ENCODE peak calls at places on chromosome 9, in seven cellular contexts. One of them, this sample, is unnamed.

GRCh38 chr9:72733896-72734295 is 212.5 kb downstream of the TMC1 start:
- DNase-seq in fibroblast of pulmonary artery: no peak
- DNase-seq in fibroblast of villous mesenchyme: peak
- DNase-seq in cardiac muscle cell: no peak
- DNase-seq in HCT116: no peak
- DNase-seq in fibroblast of lung: peak
- DNase-seq in heart right ventricle: no peak
- DNase-seq in this sample: no peak

GRCh38 chr9:91807640-91808246 is 142.3 kb downstream of the ROR2 start:
- DNase-seq in fibroblast of villous mesenchyme: no peak
- DNase-seq in HCT116: no peak
- DNase-seq in fibroblast of lung: no peak
- DNase-seq in cardiac muscle cell: peak
- DNase-seq in heart right ventricle: no peak
- DNase-seq in fibroblast of pulmonary artery: no peak
- DNase-seq in this sample: no peak

GRCh38 chr9:89278997-89279739 is 31.8 kb upstream of the CKS2 start:
- DNase-seq in cardiac muscle cell: peak
- DNase-seq in heart right ventricle: peak
- DNase-seq in fibroblast of pulmonary artery: peak
- DNase-seq in fibroblast of villous mesenchyme: peak
- DNase-seq in HCT116: peak
- DNase-seq in fibroblast of lung: peak
- DNase-seq in this sample: no peak

GRCh38 chr9:79632060-79632459 is 60.3 kb downstream of the TLE4 start:
- DNase-seq in fibroblast of villous mesenchyme: no peak
- DNase-seq in HCT116: no peak
- DNase-seq in heart right ventricle: no peak
- DNase-seq in cardiac muscle cell: no peak
- DNase-seq in fibroblast of lung: no peak
- DNase-seq in fibroblast of pulmonary artery: no peak
- DNase-seq in this sample: no peak

GRCh38 chr9:97737429-97737828 is 40.3 kb upstream of the XPA start:
- DNase-seq in fibroblast of villous mesenchyme: no peak
- DNase-seq in cardiac muscle cell: no peak
- DNase-seq in HCT116: peak
- DNase-seq in fibroblast of lung: no peak
- DNase-seq in fibroblast of pulmonary artery: no peak
- DNase-seq in heart right ventricle: no peak
- DNase-seq in this sample: no peak

GRCh38 chr9:93761822-93762221 is 185.4 kb downstream of the PHF2 start:
- DNase-seq in fibroblast of pulmonary artery: no peak
- DNase-seq in heart right ventricle: no peak
- DNase-seq in fibroblast of villous mesenchyme: no peak
- DNase-seq in HCT116: no peak
- DNase-seq in fibroblast of lung: no peak
- DNase-seq in cardiac muscle cell: peak
- DNase-seq in this sample: no peak

GRCh38 chr9:81665514-81665838 is 23.9 kb downstream of the TLE1 start:
- DNase-seq in fibroblast of villous mesenchyme: no peak
- DNase-seq in heart right ventricle: no peak
- DNase-seq in cardiac muscle cell: no peak
- DNase-seq in fibroblast of lung: peak
- DNase-seq in HCT116: no peak
- DNase-seq in fibroblast of pulmonary artery: no peak
- DNase-seq in this sample: no peak

GRCh38 chr9:76835571-76836283 is 70.2 kb downstream of the PRUNE2 start:
- DNase-seq in fibroblast of pulmonary artery: peak
- DNase-seq in cardiac muscle cell: no peak
- DNase-seq in HCT116: no peak
- DNase-seq in heart right ventricle: no peak
- DNase-seq in fibroblast of villous mesenchyme: peak
- DNase-seq in fibroblast of lung: peak
- DNase-seq in this sample: no peak

GRCh38 chr9:84187090-84187489 is 153.5 kb downstream of the SLC28A3 start:
- DNase-seq in fibroblast of villous mesenchyme: no peak
- DNase-seq in fibroblast of pulmonary artery: no peak
- DNase-seq in heart right ventricle: no peak
- DNase-seq in cardiac muscle cell: no peak
- DNase-seq in HCT116: no peak
- DNase-seq in fibroblast of lung: no peak
- DNase-seq in this sample: no peak

GRCh38 chr9:82810902-82811301 is 252.0 kb downstream of the RASEF start:
- DNase-seq in fibroblast of villous mesenchyme: peak
- DNase-seq in heart right ventricle: no peak
- DNase-seq in fibroblast of lung: peak
- DNase-seq in cardiac muscle cell: no peak
- DNase-seq in fibroblast of pulmonary artery: peak
- DNase-seq in HCT116: peak
- DNase-seq in this sample: no peak

GRCh38 chr9:87383341-87384150 is 114.1 kb upstream of the DAPK1 start:
- DNase-seq in fibroblast of pulmonary artery: no peak
- DNase-seq in fibroblast of villous mesenchyme: no peak
- DNase-seq in heart right ventricle: no peak
- DNase-seq in cardiac muscle cell: no peak
- DNase-seq in fibroblast of lung: no peak
- DNase-seq in HCT116: no peak
- DNase-seq in this sample: no peak

GRCh38 chr9:98794802-98795201 is 1.6 kb downstream of the ANKS6 start:
- DNase-seq in HCT116: no peak
- DNase-seq in cardiac muscle cell: no peak
- DNase-seq in fibroblast of pulmonary artery: no peak
- DNase-seq in heart right ventricle: no peak
- DNase-seq in fibroblast of villous mesenchyme: no peak
- DNase-seq in fibroblast of lung: no peak
- DNase-seq in this sample: no peak

GRCh38 chr9:6889868-6890267 is 132.1 kb downstream of the KDM4C start:
- DNase-seq in heart right ventricle: no peak
- DNase-seq in fibroblast of pulmonary artery: no peak
- DNase-seq in fibroblast of villous mesenchyme: no peak
- DNase-seq in fibroblast of lung: no peak
- DNase-seq in cardiac muscle cell: no peak
- DNase-seq in HCT116: no peak
- DNase-seq in this sample: no peak

GRCh38 chr9:74555015-74555414 is 57.9 kb downstream of the RORB start:
- DNase-seq in heart right ventricle: no peak
- DNase-seq in fibroblast of pulmonary artery: no peak
- DNase-seq in cardiac muscle cell: no peak
- DNase-seq in fibroblast of lung: no peak
- DNase-seq in HCT116: no peak
- DNase-seq in fibroblast of villous mesenchyme: peak
- DNase-seq in this sample: no peak

GRCh38 chr9:6739218-6739617 is 18.6 kb upstream of the KDM4C start:
- DNase-seq in cardiac muscle cell: no peak
- DNase-seq in fibroblast of pulmonary artery: no peak
- DNase-seq in fibroblast of lung: peak
- DNase-seq in heart right ventricle: no peak
- DNase-seq in HCT116: peak
- DNase-seq in fibroblast of villous mesenchyme: peak
- DNase-seq in this sample: no peak

GRCh38 chr9:125763373-125763772 is 16.2 kb downstream of the PBX3 start:
- DNase-seq in HCT116: no peak
- DNase-seq in fibroblast of villous mesenchyme: no peak
- DNase-seq in fibroblast of pulmonary artery: peak
- DNase-seq in cardiac muscle cell: peak
- DNase-seq in heart right ventricle: no peak
- DNase-seq in fibroblast of lung: peak
- DNase-seq in this sample: no peak

GRCh38 chr9:27625751-27626628 is 52.7 kb upstream of the C9orf72 start:
- DNase-seq in fibroblast of villous mesenchyme: no peak
- DNase-seq in fibroblast of pulmonary artery: no peak
- DNase-seq in heart right ventricle: no peak
- DNase-seq in fibroblast of lung: no peak
- DNase-seq in HCT116: no peak
- DNase-seq in cardiac muscle cell: no peak
- DNase-seq in this sample: no peak
- TF ChIP-seq CTCF in fibroblast of villous mesenchyme: no peak
- TF ChIP-seq CTCF in fibroblast of pulmonary artery: no peak
- TF ChIP-seq CTCF in heart right ventricle: no peak
- TF ChIP-seq CTCF in fibroblast of lung: no peak
- TF ChIP-seq CTCF in HCT116: no peak
- TF ChIP-seq CTCF in cardiac muscle cell: no peak
- TF ChIP-seq CTCF in this sample: no peak

GRCh38 chr9:134981829-134982228 is 64.1 kb upstream of the FCN1 start:
- DNase-seq in fibroblast of villous mesenchyme: no peak
- DNase-seq in cardiac muscle cell: no peak
- DNase-seq in fibroblast of lung: no peak
- DNase-seq in fibroblast of pulmonary artery: no peak
- DNase-seq in HCT116: no peak
- DNase-seq in heart right ventricle: no peak
- DNase-seq in this sample: no peak

GRCh38 chr9:134982311-134982710 is 64.6 kb upstream of the FCN1 start:
- DNase-seq in HCT116: no peak
- DNase-seq in fibroblast of lung: no peak
- DNase-seq in fibroblast of villous mesenchyme: no peak
- DNase-seq in cardiac muscle cell: no peak
- DNase-seq in heart right ventricle: no peak
- DNase-seq in fibroblast of pulmonary artery: no peak
- DNase-seq in this sample: no peak

GRCh38 chr9:134983506-134984371 is 66.0 kb upstream of the FCN1 start:
- DNase-seq in cardiac muscle cell: no peak
- DNase-seq in fibroblast of lung: no peak
- DNase-seq in fibroblast of villous mesenchyme: no peak
- DNase-seq in fibroblast of pulmonary artery: no peak
- DNase-seq in HCT116: no peak
- DNase-seq in heart right ventricle: no peak
- DNase-seq in this sample: no peak

GRCh38 chr9:134984372-134985240 is 66.9 kb upstream of the FCN1 start:
- DNase-seq in fibroblast of lung: no peak
- DNase-seq in fibroblast of villous mesenchyme: no peak
- DNase-seq in fibroblast of pulmonary artery: no peak
- DNase-seq in cardiac muscle cell: no peak
- DNase-seq in HCT116: no peak
- DNase-seq in heart right ventricle: no peak
- DNase-seq in this sample: no peak

DNA sequence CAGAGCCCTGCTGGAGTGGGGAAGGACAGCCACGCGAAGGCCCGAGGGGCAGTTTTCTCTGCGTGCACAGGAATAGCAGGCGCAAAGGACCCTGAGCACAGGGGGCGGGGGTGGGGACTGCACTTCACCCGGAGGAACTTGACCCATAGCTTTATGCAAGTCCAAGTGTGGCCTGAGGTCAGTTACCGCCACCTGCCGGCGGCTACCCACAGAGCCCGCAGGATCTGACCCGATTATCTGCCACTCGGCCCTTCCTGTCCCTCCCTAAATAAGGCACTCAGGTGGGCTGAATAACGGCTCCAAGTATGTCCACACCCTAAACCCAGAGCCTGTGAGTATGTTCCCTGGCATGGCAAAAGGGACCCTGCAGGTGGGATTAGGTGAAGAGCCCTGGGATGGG is 65.4 kb upstream of the FCN1 start:
- DNase-seq in fibroblast of villous mesenchyme: no peak
- DNase-seq in HCT116: no peak
- DNase-seq in fibroblast of lung: no peak
- DNase-seq in cardiac muscle cell: peak
- DNase-seq in fibroblast of pulmonary artery: peak
- DNase-seq in heart right ventricle: no peak
- DNase-seq in this sample: no peak
- TF ChIP-seq CTCF in fibroblast of villous mesenchyme: peak
- TF ChIP-seq CTCF in HCT116: peak
- TF ChIP-seq CTCF in fibroblast of lung: no peak
- TF ChIP-seq CTCF in cardiac muscle cell: peak
- TF ChIP-seq CTCF in fibroblast of pulmonary artery: peak
- TF ChIP-seq CTCF in heart right ventricle: peak
- TF ChIP-seq CTCF in this sample: no peak

GRCh38 chr9:32258482-32258881 is 126.0 kb upstream of the ACO1 start:
- DNase-seq in cardiac muscle cell: no peak
- DNase-seq in HCT116: no peak
- DNase-seq in fibroblast of villous mesenchyme: no peak
- DNase-seq in fibroblast of lung: no peak
- DNase-seq in heart right ventricle: no peak
- DNase-seq in fibroblast of pulmonary artery: no peak
- DNase-seq in this sample: no peak

GRCh38 chr9:32260481-32260880 is 124.0 kb upstream of the ACO1 start:
- DNase-seq in heart right ventricle: no peak
- DNase-seq in fibroblast of lung: no peak
- DNase-seq in HCT116: no peak
- DNase-seq in fibroblast of villous mesenchyme: no peak
- DNase-seq in fibroblast of pulmonary artery: no peak
- DNase-seq in cardiac muscle cell: no peak
- DNase-seq in this sample: no peak

GRCh38 chr9:32265037-32265436 is 119.4 kb upstream of the ACO1 start:
- DNase-seq in HCT116: no peak
- DNase-seq in heart right ventricle: no peak
- DNase-seq in fibroblast of pulmonary artery: no peak
- DNase-seq in fibroblast of lung: no peak
- DNase-seq in cardiac muscle cell: no peak
- DNase-seq in fibroblast of villous mesenchyme: no peak
- DNase-seq in this sample: no peak

DNA sequence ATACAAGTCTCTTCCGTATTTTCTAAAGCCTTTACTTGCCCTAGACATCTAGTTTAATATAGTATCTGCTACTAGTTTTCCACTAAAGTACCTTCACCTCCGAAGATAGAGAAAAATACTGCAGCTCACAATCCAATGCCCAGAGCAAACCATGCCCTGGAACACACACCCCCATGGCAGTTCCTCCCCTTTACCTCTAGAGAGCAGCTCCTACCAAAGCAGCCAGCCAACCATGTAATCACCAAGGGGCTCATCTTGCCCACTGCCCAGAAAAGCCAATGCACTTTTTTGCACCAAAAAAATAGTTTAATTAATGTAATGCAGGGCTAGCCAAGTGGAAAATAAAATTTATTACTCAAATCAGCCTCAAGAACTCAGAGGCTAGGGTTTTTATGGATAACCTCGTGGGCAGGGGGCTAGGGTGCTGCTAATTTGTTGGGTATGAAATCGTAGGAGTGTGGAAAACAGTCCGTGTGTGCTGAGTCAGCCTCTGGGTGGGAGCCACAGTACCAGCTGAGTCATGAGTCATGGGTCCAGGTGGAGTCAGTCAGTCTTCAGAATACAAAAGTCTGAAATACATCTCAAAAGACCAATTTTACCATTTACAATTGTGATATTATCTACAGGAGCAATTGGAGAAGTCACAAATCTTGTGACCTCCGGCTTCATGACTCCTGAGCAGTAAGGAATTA is 120.1 kb upstream of the ACO1 start:
- DNase-seq in fibroblast of lung: peak
- DNase-seq in heart right ventricle: no peak
- DNase-seq in fibroblast of villous mesenchyme: peak
- DNase-seq in HCT116: no peak
- DNase-seq in cardiac muscle cell: peak
- DNase-seq in fibroblast of pulmonary artery: peak
- DNase-seq in this sample: no peak
- TF ChIP-seq CTCF in fibroblast of lung: no peak
- TF ChIP-seq CTCF in heart right ventricle: no peak
- TF ChIP-seq CTCF in fibroblast of villous mesenchyme: no peak
- TF ChIP-seq CTCF in HCT116: no peak
- TF ChIP-seq CTCF in cardiac muscle cell: peak
- TF ChIP-seq CTCF in fibroblast of pulmonary artery: no peak
- TF ChIP-seq CTCF in this sample: no peak

DNA sequence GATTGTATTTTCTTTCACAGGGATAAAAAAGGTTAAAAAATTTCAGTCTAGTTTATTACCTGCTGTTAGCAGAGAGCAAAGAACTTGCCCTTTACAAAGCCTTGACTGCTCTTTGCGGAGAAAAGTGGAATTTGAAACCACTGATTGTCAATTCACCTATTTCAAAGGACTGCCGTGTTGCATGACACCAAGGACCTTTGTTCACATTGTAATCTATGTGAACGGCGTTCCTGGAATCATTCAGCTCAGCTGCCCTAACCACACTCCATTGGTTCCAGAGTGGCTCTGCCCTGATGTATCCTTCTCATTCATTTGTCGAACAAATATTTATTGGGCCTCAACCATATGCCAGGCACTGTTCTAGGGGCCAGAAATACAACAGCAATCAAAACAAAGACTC is 377.5 kb upstream of the RFX3 start:
- DNase-seq in fibroblast of lung: no peak
- DNase-seq in fibroblast of villous mesenchyme: no peak
- DNase-seq in HCT116: no peak
- DNase-seq in heart right ventricle: no peak
- DNase-seq in cardiac muscle cell: no peak
- DNase-seq in fibroblast of pulmonary artery: no peak
- DNase-seq in this sample: no peak
- TF ChIP-seq CTCF in fibroblast of lung: no peak
- TF ChIP-seq CTCF in fibroblast of villous mesenchyme: no peak
- TF ChIP-seq CTCF in HCT116: no peak
- TF ChIP-seq CTCF in heart right ventricle: no peak
- TF ChIP-seq CTCF in cardiac muscle cell: no peak
- TF ChIP-seq CTCF in fibroblast of pulmonary artery: no peak
- TF ChIP-seq CTCF in this sample: no peak

This sample was measured in mesothelial cell of epicardium.